ENCODE peak calls at places on chromosome 1, in six cellular contexts. J is H1, Y is mesenchymal stem cell, Q is IMR-90, G is H9, M is trophoblast cell. V is an unnamed sample.

GRCh38 chr1:179002552-179003345 is 22.9 kb upstream of the FAM20B start:
- DNase-seq in J (peak; percentile 82), Y (peak; percentile 80), Q (peak; percentile 52), G (peak; percentile 94), M (peak; percentile 28), V (peak; percentile 93)

GRCh38 chr1:165539306-165539705 is 4.5 kb upstream of the LRRC52 start:
- DNase-seq in J (no peak), Y (peak; percentile 56), Q (no peak), G (no peak), M (peak; percentile 86), V (no peak)

GRCh38 chr1:38274974-38275373 is 228.4 kb upstream of the POU3F1 start:
- DNase-seq in J (no peak), Y (no peak), Q (no peak), G (no peak), M (no peak), V (peak; percentile 33)

GRCh38 chr1:14440166-14440565 is 158.3 kb upstream of the KAZN start:
- DNase-seq in J (no peak), Y (no peak), Q (no peak), G (no peak), M (no peak), V (no peak)

GRCh38 chr1:40383488-40384412 is 10.2 kb downstream of the SMAP2 start:
- DNase-seq in J (no peak), Y (peak; percentile 37), Q (peak; percentile 93), G (no peak), M (no peak), V (no peak)

GRCh38 chr1:64687725-64688285 is 57.1 kb upstream of the RAVER2 start:
- DNase-seq in J (no peak), Y (peak; percentile 57), Q (peak; percentile 46), G (no peak), M (no peak), V (no peak)

GRCh38 chr1:54409156-54410142 is 3.3 kb upstream of the SSBP3 start:
- DNase-seq in J (no peak), Y (no peak), Q (no peak), G (no peak), M (no peak), V (no peak)

GRCh38 chr1:33186936-33187335 is 5.1 kb upstream of the TRIM62 start:
- DNase-seq in J (no peak), Y (no peak), Q (no peak), G (no peak), M (no peak), V (no peak)

GRCh38 chr1:95003433-95003738 is 69.4 kb downstream of the ALG14 start:
- DNase-seq in J (no peak), Y (peak; percentile 67), Q (peak; percentile 52), G (no peak), M (no peak), V (no peak)

GRCh38 chr1:194723067-194723466 is 1536.7 kb upstream of the B3GALT2 start:
- DNase-seq in J (no peak), Y (no peak), Q (peak; percentile 73), G (no peak), M (no peak), V (no peak)

GRCh38 chr1:206856674-206857464 is 8.6 kb upstream of the IL20 start:
- DNase-seq in J (no peak), Y (no peak), Q (no peak), G (no peak), M (no peak), V (no peak)

GRCh38 chr1:42142894-42143675 is 10.1 kb upstream of the GUCA2B start:
- DNase-seq in J (no peak), Y (no peak), Q (no peak), G (no peak), M (no peak), V (no peak)

DNA sequence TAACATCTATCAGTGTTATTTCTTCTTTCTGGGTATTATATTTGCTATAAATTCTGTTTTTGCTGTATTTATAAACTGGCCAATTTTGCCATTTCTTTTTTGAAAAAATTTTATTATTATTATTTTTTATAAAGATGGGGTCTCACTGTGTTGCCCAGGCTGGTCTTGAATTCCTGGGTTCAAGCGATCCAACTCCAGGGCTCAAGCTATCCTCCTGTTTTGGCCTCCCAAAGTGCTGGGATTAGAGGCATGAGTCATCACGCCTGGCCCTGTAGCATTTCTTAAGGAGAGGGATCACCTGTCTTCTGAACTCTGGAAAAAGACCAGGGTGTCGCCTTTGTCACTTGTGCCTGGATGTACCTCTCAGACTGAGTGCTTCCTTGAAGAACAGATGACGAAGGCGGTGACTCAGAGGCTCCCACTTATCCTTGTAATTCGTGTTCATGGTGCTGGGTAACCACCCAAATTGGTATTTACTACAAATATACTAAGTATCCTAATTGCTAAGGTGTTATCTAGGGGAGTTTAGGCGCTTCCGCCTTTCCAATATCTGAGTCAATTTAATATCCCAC is 2.4 kb upstream of the CGN start:
- DNase-seq in J (no peak), Y (peak; percentile 29), Q (no peak), G (peak; percentile 43), M (no peak), V (no peak)
- H3K27me3 ChIP-seq in J (no peaks in the 10 kb centered on the region), Y (peaks cover 62% of the 10 kb centered on the region), Q (peaks cover 26% of the 10 kb centered on the region), G (no peaks in the 10 kb centered on the region), M (no peaks in the 10 kb centered on the region), V (peaks cover 24% of the 10 kb centered on the region)

DNA sequence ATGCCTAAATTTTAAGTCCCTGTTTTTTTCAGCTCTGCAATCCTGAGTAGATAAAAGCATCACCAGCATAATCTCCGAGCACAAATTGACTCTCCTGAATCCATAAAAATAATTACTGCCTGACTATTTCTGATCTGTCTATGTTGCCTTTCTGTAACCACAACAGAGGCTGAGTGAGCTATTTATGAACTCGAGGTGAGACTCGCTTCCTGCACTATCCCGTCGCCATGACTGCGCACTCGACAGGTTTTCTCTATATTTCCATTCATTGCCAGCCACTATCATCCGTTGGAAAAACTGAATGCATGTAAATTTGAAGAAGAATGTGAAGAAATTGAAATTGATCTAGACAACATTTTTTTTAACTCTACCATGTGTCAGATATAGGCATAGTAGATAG is 897.2 kb downstream of the ADGRL2 start:
- DNase-seq in J (no peak), Y (no peak), Q (no peak), G (no peak), M (no peak), V (no peak)
- H3K14ac ChIP-seq in J (no peak overlapping the region), Y (no peak overlapping the region), Q (no peak overlapping the region), G (no peak overlapping the region), M (no peak overlapping the region), V (no peak overlapping the region)

DNA sequence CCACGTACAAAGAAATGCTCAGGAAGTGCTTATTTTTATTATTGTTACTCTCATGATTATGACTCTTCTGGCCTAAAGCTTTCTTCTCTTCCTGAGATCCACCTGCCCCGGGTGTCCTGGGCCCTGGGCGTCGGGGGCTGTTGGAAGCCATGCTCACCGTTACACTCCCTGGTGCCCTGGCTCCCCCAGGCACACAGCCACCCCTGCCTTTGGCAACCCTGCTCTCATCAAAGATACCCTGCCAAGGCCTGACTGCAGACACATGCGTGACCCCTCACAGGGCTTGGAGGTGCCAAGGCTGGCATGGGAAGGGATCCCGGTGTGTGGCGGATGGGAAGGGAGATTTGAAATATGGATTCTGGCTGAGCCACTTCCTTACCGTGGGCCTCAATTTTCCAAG is 3.3 kb upstream of the KISS1 start:
- DNase-seq in J (no peak), Y (no peak), Q (no peak), G (no peak), M (no peak), V (no peak)
- H3K27me3 ChIP-seq in J (no peaks in the 10 kb centered on the region), Y (peaks cover 83% of the 10 kb centered on the region), Q (no peaks in the 10 kb centered on the region), G (no peaks in the 10 kb centered on the region), M (no peaks in the 10 kb centered on the region), V (peaks cover 83% of the 10 kb centered on the region)

GRCh38 chr1:111199329-111199728 is 1.1 kb downstream of the DENND2D start:
- DNase-seq in J (no peak), Y (no peak), Q (no peak), G (no peak), M (no peak), V (no peak)

GRCh38 chr1:111201275-111202090 is 1.0 kb upstream of the DENND2D start:
- DNase-seq in J (no peak), Y (no peak), Q (no peak), G (no peak), M (peak; percentile 82), V (no peak)

GRCh38 chr1:111199881-111200801 is at the start of gene DENND2D:
- DNase-seq in J (no peak), Y (no peak), Q (no peak), G (no peak), M (peak; percentile 80), V (no peak)

GRCh38 chr1:111202366-111202706 is 1.9 kb upstream of the DENND2D start:
- DNase-seq in J (no peak), Y (no peak), Q (no peak), G (no peak), M (peak; percentile 65), V (no peak)

GRCh38 chr1:111200802-111201161 is 336 bp upstream of the DENND2D start:
- DNase-seq in J (no peak), Y (no peak), Q (no peak), G (no peak), M (no peak), V (no peak)
- H3K14ac ChIP-seq in J (no peak overlapping the region), Y (no peak overlapping the region), Q (no peak overlapping the region), G (no peak overlapping the region), M (no peak overlapping the region), V (no peak overlapping the region)

V was measured in neuronal stem cell.